ENCODE peak calls at places on chromosomes 13 and 19, in eight cellular contexts. B, J, V, X, S, G, I and C are unnamed samples.
A peak's percentile ranks its signal among the peaks of the same experiment; 100 is the strongest.

GRCh38 chr13:30318026-30318425 is 10.7 kb upstream of the KATNAL1 start:
- DNase-seq in B (no peak), J (no peak), V (no peak), X (no peak), S (no peak), G (no peak), I (no peak), C (no peak)

GRCh38 chr13:46386996-46387851 is at the start of gene RUBCNL:
- DNase-seq in B (no peak), J (no peak), V (no peak), X (no peak), S (no peak), G (no peak), I (peak; percentile 78), C (no peak)

GRCh38 chr19:45069056-45069455 is 7.2 kb downstream of the ZNF296 start:
- DNase-seq in B (peak; percentile 61), J (no peak), V (peak; percentile 30), X (no peak), S (no peak), G (no peak), I (no peak), C (no peak)

GRCh38 chr13:27962128-27962841 is 6.8 kb downstream of the CDX2 start:
- DNase-seq in B (no peak), J (peak; percentile 43), V (no peak), X (no peak), S (no peak), G (peak; percentile 52), I (peak; percentile 65), C (no peak)

GRCh38 chr13:113437408-113438010 is 15.8 kb downstream of the ADPRHL1 start:
- DNase-seq in B (no peak), J (no peak), V (no peak), X (no peak), S (no peak), G (peak; percentile 76), I (no peak), C (no peak)

GRCh38 chr19:47663911-47664771 is 49.1 kb upstream of the EHD2 start:
- DNase-seq in B (peak; percentile 44), J (peak; percentile 91), V (peak; percentile 71), X (peak; percentile 51), S (peak; percentile 73), G (peak; percentile 59), I (peak; percentile 69), C (peak; percentile 94)

GRCh38 chr13:76293751-76294150 is 592.5 kb downstream of the KCTD12 start:
- DNase-seq in B (peak; percentile 0), J (no peak), V (no peak), X (no peak), S (no peak), G (no peak), I (no peak), C (no peak)

GRCh38 chr19:45446944-45447343 is 20.9 kb upstream of the FOSB start:
- DNase-seq in B (no peak), J (no peak), V (no peak), X (no peak), S (no peak), G (no peak), I (no peak), C (no peak)

GRCh38 chr19:3175761-3176714 is 2.5 kb upstream of the S1PR4 start:
- DNase-seq in B (no peak), J (no peak), V (no peak), X (no peak), S (no peak), G (no peak), I (peak; percentile 87), C (no peak)

GRCh38 chr19:9116547-9116946 is 984 bp upstream of the OR7G1 start:
- DNase-seq in B (no peak), J (no peak), V (peak; percentile 16), X (no peak), S (no peak), G (no peak), I (no peak), C (no peak)

GRCh38 chr13:114319441-114319871 is 5.2 kb downstream of the CHAMP1 start:
- DNase-seq in B (no peak), J (no peak), V (no peak), X (no peak), S (no peak), G (no peak), I (no peak), C (no peak)

GRCh38 chr13:31227063-31227462 is 27.3 kb downstream of the B3GLCT start:
- DNase-seq in B (no peak), J (no peak), V (no peak), X (no peak), S (no peak), G (no peak), I (no peak), C (no peak)

GRCh38 chr19:49200238-49200862 is 42.8 kb downstream of the TRPM4 start:
- DNase-seq in B (peak; percentile 58), J (no peak), V (peak; percentile 84), X (no peak), S (no peak), G (no peak), I (peak; percentile 61), C (no peak)

GRCh38 chr13:109154546-109154945 is 525.1 kb downstream of the MYO16 start:
- DNase-seq in B (no peak), J (no peak), V (no peak), X (no peak), S (no peak), G (no peak), I (no peak), C (no peak)

GRCh38 chr13:40665061-40665753 is 1.2 kb downstream of the FOXO1 start:
- DNase-seq in B (peak; percentile 8), J (no peak), V (peak; percentile 20), X (no peak), S (peak; percentile 69), G (no peak), I (peak; percentile 55), C (no peak)

GRCh38 chr19:8684001-8684902 is 14.3 kb downstream of the ACTL9 start:
- DNase-seq in B (no peak), J (no peak), V (no peak), X (no peak), S (no peak), G (no peak), I (no peak), C (no peak)

GRCh38 chr13:60788156-60788829 is 391.3 kb downstream of the TDRD3 start:
- DNase-seq in B (no peak), J (no peak), V (no peak), X (no peak), S (no peak), G (no peak), I (no peak), C (no peak)

GRCh38 chr19:40831502-40832430 is 18.5 kb downstream of the CYP2A6 start:
- DNase-seq in B (peak; percentile 60), J (no peak), V (peak; percentile 30), X (no peak), S (peak; percentile 50), G (peak; percentile 96), I (peak; percentile 55), C (no peak)

GRCh38 chr13:97191143-97191542 is 31.0 kb upstream of the MBNL2 start:
- DNase-seq in B (no peak), J (no peak), V (peak; percentile 68), X (no peak), S (no peak), G (no peak), I (no peak), C (no peak)

GRCh38 chr13:98405107-98405571 is 171.8 kb downstream of the STK24 start:
- DNase-seq in B (no peak), J (no peak), V (peak; percentile 7), X (no peak), S (no peak), G (no peak), I (no peak), C (no peak)

GRCh38 chr13:91381371-91381770 is 17.1 kb upstream of the GPC5 start:
- DNase-seq in B (no peak), J (no peak), V (peak; percentile 60), X (no peak), S (no peak), G (no peak), I (no peak), C (no peak)

GRCh38 chr13:78137404-78138142 is 218.9 kb upstream of the EDNRB start:
- DNase-seq in B (peak; percentile 6), J (no peak), V (peak; percentile 41), X (no peak), S (no peak), G (peak; percentile 58), I (no peak), C (no peak)

GRCh38 chr19:14089662-14090508 is 666 bp downstream of the SAMD1 start:
- DNase-seq in B (no peak), J (no peak), V (peak; percentile 76), X (no peak), S (peak; percentile 78), G (no peak), I (peak; percentile 63), C (no peak)

GRCh38 chr19:54551950-54552912 is 21.4 kb upstream of the LILRA2 start:
- DNase-seq in B (no peak), J (no peak), V (no peak), X (no peak), S (no peak), G (no peak), I (peak; percentile 21), C (peak; percentile 90)
- TF ChIP-seq EP300 in B (no peak), J (no peak), V (no peak), X (no peak), S (no peak), G (no peak), I (no peak), C (no peak)

GRCh38 chr19:55468054-55468393 is 3.5 kb upstream of the C19orf85 start:
- DNase-seq in B (no peak), J (no peak), V (no peak), X (no peak), S (no peak), G (no peak), I (no peak), C (no peak)
- TF ChIP-seq CTCF in B (peak; percentile 50), J (no peak), V (no peak), X (no peak), S (no peak), G (no peak), I (peak; percentile 19), C (no peak)

GRCh38 chr13:100725472-100725871 is 50.9 kb upstream of the TMTC4 start:
- DNase-seq in B (no peak), J (no peak), V (no peak), X (no peak), S (no peak), G (no peak), I (no peak), C (no peak)
- H3K27ac ChIP-seq in B (no peak overlapping the region), J (no peak overlapping the region), V (no peak overlapping the region), X (no peak overlapping the region), S (no peak overlapping the region), G (no peak overlapping the region), I (no peak overlapping the region), C (no peak overlapping the region)

DNA sequence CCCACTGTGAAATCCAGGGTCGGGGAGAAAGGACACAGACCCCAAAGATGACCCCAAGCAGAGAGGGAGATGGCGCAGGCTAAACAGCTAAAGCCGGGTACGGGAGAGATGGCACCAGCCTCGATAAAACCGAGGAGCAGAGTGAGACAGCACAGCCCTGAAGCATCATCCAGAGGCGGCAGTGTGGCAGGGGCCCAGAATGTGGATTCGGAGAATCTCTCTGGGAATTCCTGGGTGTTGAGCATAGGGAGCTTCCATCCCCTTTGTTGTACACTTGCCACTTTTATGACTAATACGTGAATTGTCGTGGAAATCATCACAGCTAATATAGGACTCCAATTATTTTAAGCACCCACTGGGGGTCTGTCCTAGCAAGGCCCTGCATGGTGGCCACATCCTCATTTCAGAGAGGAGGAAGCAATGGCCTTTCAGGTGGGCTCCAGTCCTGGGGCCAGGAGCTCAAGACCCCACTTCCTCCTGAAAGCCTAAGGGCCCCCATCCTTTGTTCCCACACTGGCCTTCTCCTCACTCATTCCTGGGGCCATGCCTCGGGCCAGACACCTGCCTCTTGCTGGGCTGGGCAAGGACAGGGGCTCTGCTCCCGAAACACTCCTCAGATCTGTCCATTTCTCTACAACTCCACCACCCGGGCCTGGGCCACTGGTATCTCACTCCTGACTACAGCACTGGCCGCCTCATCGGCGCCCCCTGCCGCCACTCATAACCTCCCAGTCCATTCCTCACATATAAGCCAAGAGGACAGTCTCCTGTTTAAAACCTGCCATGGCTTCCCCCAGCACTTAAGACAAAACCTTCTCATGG is 29.3 kb upstream of the ATP1A3 start:
- DNase-seq in B (peak; percentile 73), J (no peak), V (peak; percentile 81), X (no peak), S (no peak), G (peak; percentile 15), I (peak; percentile 24), C (no peak)
- TF ChIP-seq EP300 in B (no peak), J (no peak), V (no peak), X (no peak), S (no peak), G (no peak), I (no peak), C (no peak)